ENCODE peak calls at places on chromosomes 4 and X, in five cellular contexts. One of them, this sample, is unnamed.

GRCh38 chrX:137566746-137567473 is 983 bp downstream of the ZIC3 start:
- DNase-seq in heart right ventricle: no peak
- DNase-seq in CD8-positive, alpha-beta T cell: no peak
- DNase-seq in hepatocyte: no peak
- DNase-seq in PC-9: no peak
- DNase-seq in this sample: no peak

GRCh38 chrX:142804085-142804484 is 221.6 kb upstream of the SPANXN4 start:
- DNase-seq in CD8-positive, alpha-beta T cell: no peak
- DNase-seq in PC-9: peak; percentile 0
- DNase-seq in hepatocyte: no peak
- DNase-seq in heart right ventricle: no peak
- DNase-seq in this sample: no peak

GRCh38 chrX:68880846-68881513 is 52.2 kb downstream of the EFNB1 start:
- DNase-seq in heart right ventricle: no peak
- DNase-seq in PC-9: no peak
- DNase-seq in hepatocyte: no peak
- DNase-seq in CD8-positive, alpha-beta T cell: no peak
- DNase-seq in this sample: no peak

GRCh38 chr4:165185448-165185847 is 21.9 kb upstream of the KLHL2 start:
- DNase-seq in hepatocyte: no peak
- DNase-seq in PC-9: no peak
- DNase-seq in heart right ventricle: no peak
- DNase-seq in CD8-positive, alpha-beta T cell: no peak
- DNase-seq in this sample: no peak

GRCh38 chr4:6768539-6768905 is 14.0 kb upstream of the KIAA0232 start:
- DNase-seq in hepatocyte: no peak
- DNase-seq in heart right ventricle: no peak
- DNase-seq in PC-9: no peak
- DNase-seq in CD8-positive, alpha-beta T cell: no peak
- DNase-seq in this sample: no peak

GRCh38 chr4:12691168-12691567 is 793.0 kb downstream of the RAB28 start:
- DNase-seq in CD8-positive, alpha-beta T cell: no peak
- DNase-seq in PC-9: no peak
- DNase-seq in heart right ventricle: no peak
- DNase-seq in hepatocyte: no peak
- DNase-seq in this sample: no peak

GRCh38 chr4:93187892-93188291 is 640.7 kb upstream of the ATOH1 start:
- DNase-seq in CD8-positive, alpha-beta T cell: no peak
- DNase-seq in hepatocyte: no peak
- DNase-seq in heart right ventricle: no peak
- DNase-seq in PC-9: no peak
- DNase-seq in this sample: no peak

GRCh38 chr4:46999584-46999983 is 6.2 kb upstream of the GABRA4 start:
- DNase-seq in CD8-positive, alpha-beta T cell: no peak
- DNase-seq in hepatocyte: no peak
- DNase-seq in PC-9: no peak
- DNase-seq in heart right ventricle: no peak
- DNase-seq in this sample: no peak

GRCh38 chrX:134676440-134676839 is 18.2 kb upstream of the PLAC1 start:
- DNase-seq in PC-9: peak; percentile 56
- DNase-seq in CD8-positive, alpha-beta T cell: no peak
- DNase-seq in hepatocyte: peak; percentile 16
- DNase-seq in heart right ventricle: no peak
- DNase-seq in this sample: no peak

GRCh38 chr4:126957555-126958440 is 675.0 kb upstream of the INTU start:
- DNase-seq in hepatocyte: no peak
- DNase-seq in heart right ventricle: no peak
- DNase-seq in PC-9: no peak
- DNase-seq in CD8-positive, alpha-beta T cell: no peak
- DNase-seq in this sample: no peak

DNA sequence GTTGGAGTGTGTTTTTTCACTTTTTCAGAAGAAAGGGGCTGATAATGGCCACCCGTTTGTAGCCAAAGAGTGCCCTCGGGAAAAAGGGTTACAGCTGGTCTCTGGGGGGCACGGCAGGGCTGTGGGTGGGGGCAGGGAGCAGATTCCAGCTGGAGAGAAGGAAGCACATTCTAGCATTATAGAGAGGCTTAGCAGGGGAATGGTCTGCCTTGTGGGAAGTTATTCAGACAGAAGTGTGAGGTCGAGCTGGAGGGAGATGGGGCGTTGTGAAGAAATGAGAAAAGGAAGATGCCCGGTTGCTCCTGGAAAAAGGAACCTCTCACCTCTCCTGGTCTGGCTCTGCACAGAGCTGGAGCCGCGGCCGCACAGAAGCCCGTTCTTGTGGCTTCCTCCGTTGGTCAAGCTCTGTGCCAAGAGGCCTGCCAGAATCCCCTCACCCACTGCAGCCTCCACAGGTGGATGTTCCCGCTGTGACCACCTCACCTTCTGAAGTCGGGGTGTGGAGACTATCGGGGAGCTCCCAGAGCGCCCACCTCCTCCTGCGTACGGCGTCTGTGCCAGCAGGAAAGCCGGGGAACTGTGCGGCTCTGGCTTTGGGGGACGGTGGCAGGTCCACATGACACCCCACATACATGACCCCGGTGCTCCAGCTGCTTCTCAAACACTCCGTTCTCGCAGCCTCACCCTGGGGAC is 52.4 kb upstream of the HGFAC start:
- DNase-seq in CD8-positive, alpha-beta T cell: no peak
- DNase-seq in PC-9: no peak
- DNase-seq in heart right ventricle: peak; percentile 9
- DNase-seq in hepatocyte: no peak
- DNase-seq in this sample: no peak
- H3K27ac ChIP-seq in CD8-positive, alpha-beta T cell: no peak overlapping the region
- H3K27ac ChIP-seq in PC-9: no peak overlapping the region
- H3K27ac ChIP-seq in heart right ventricle: no peak overlapping the region
- H3K27ac ChIP-seq in hepatocyte: peak overlapping the region; percentile 82
- H3K27ac ChIP-seq in this sample: no peak overlapping the region

GRCh38 chr4:5757091-5757490 is 46.1 kb downstream of the EVC start:
- DNase-seq in hepatocyte: no peak
- DNase-seq in CD8-positive, alpha-beta T cell: no peak
- DNase-seq in PC-9: no peak
- DNase-seq in heart right ventricle: no peak
- DNase-seq in this sample: no peak
- H3K27ac ChIP-seq in hepatocyte: no peak overlapping the region
- H3K27ac ChIP-seq in CD8-positive, alpha-beta T cell: no peak overlapping the region
- H3K27ac ChIP-seq in PC-9: peak overlapping the region; percentile 65
- H3K27ac ChIP-seq in heart right ventricle: no peak overlapping the region
- H3K27ac ChIP-seq in this sample: no peak overlapping the region

DNA sequence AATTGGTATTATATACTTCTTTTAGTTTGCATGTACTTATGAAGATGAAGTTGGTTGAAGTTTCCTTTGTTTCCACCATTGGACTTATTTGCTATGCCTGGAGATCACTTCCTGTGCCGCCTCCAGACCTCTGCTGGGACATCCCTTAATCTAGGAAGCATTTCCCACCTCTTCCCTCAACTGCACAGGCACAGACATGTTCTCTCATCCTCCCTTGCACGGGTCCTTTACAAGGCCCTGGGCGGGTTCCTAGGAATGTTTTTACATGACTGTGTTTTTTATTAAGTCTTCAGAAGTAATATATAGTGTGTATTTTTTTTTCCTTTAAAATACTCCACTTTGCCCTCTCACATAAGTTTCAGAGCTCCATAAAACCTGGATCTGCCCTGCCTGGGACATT is 51.0 kb downstream of the TMEM131L start:
- DNase-seq in PC-9: no peak
- DNase-seq in heart right ventricle: no peak
- DNase-seq in CD8-positive, alpha-beta T cell: no peak
- DNase-seq in hepatocyte: no peak
- DNase-seq in this sample: no peak
- H3K27ac ChIP-seq in PC-9: no peak overlapping the region
- H3K27ac ChIP-seq in heart right ventricle: no peak overlapping the region
- H3K27ac ChIP-seq in CD8-positive, alpha-beta T cell: no peak overlapping the region
- H3K27ac ChIP-seq in hepatocyte: no peak overlapping the region
- H3K27ac ChIP-seq in this sample: no peak overlapping the region

GRCh38 chr4:140774510-140774909 is 18.3 kb upstream of the TBC1D9 start:
- DNase-seq in hepatocyte: no peak
- DNase-seq in PC-9: no peak
- DNase-seq in CD8-positive, alpha-beta T cell: no peak
- DNase-seq in heart right ventricle: no peak
- DNase-seq in this sample: no peak
- H3K27ac ChIP-seq in hepatocyte: no peak overlapping the region
- H3K27ac ChIP-seq in PC-9: no peak overlapping the region
- H3K27ac ChIP-seq in CD8-positive, alpha-beta T cell: no peak overlapping the region
- H3K27ac ChIP-seq in heart right ventricle: no peak overlapping the region
- H3K27ac ChIP-seq in this sample: no peak overlapping the region

DNA sequence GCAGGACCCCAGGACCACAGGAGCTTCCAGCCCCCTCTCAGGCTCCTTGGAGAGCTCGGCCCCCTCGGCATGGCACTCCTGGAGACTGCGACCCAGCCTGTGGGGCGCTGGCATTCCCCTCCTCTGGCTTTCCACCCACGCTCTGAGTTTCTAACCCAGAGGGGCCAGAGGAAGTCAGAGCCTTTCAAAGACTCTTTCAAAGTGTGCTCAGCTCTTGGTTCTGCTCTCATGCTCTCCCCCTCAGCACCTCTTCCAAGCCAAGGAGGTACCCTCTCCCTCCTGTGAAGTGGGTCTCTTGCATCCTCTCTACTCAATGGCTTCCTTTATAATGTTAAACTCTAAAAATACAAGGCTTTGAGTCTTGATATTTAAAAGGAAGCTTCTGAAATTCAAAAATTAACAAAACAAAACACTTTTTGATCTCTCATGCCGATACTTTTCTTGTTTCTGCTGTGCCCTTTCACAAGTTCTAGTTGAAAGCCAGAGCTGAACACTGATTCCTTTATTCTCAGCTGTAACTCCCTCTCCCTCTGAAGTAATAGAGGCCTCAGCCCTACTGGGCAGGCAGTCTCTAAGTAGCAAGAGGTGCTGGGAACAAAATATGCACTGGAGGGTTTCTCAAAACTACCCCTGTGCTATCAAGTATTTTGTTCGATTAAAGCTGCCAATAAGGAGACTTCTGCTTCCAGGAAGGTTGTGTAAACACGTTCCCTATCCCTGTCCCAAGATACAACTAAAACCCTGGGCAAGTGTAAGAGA is 82.8 kb downstream of the NAT8L start:
- DNase-seq in PC-9: no peak
- DNase-seq in heart right ventricle: no peak
- DNase-seq in hepatocyte: no peak
- DNase-seq in CD8-positive, alpha-beta T cell: no peak
- DNase-seq in this sample: peak; percentile 37
- H3K27ac ChIP-seq in PC-9: no peak overlapping the region
- H3K27ac ChIP-seq in heart right ventricle: no peak overlapping the region
- H3K27ac ChIP-seq in hepatocyte: no peak overlapping the region
- H3K27ac ChIP-seq in CD8-positive, alpha-beta T cell: peak overlapping the region; percentile 17
- H3K27ac ChIP-seq in this sample: peak overlapping the region; percentile 84

DNA sequence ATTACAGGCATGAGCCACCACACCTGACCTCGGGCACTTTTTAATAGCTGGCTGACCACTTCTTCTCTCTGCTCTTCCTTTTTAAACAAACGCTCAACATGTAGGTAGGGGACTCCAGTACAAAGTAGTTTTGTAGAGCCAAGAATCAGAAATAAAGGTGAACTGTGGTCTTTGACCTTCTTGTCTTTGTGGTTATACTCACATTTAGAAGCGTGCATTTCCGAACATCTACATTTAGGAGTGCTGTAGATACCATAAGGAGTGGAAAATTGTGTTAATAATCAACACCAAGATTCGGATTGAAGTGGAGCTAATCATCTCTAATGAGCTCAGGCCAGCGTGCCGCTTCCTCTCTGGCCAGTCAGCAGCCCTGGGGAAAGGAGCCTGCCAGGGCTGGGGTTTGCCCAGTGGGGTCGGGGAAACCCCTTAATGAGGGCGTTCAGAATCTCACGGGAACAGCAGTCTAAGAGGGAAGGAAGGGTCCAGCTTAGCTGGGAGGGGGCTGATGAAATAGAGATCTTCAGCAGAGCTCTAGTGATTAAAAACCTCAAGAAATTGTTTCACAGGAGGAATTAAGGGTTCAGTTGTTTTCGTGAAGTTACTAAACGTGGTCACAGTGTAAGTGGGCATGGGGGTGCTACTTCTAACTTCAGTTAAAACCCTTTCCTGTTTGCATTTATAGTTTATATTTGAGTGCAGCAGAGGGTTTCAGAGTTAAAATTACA is 81.2 kb downstream of the GAB1 start:
- DNase-seq in heart right ventricle: no peak
- DNase-seq in PC-9: no peak
- DNase-seq in hepatocyte: no peak
- DNase-seq in CD8-positive, alpha-beta T cell: no peak
- DNase-seq in this sample: no peak
- H3K27ac ChIP-seq in heart right ventricle: no peak overlapping the region
- H3K27ac ChIP-seq in PC-9: no peak overlapping the region
- H3K27ac ChIP-seq in hepatocyte: no peak overlapping the region
- H3K27ac ChIP-seq in CD8-positive, alpha-beta T cell: no peak overlapping the region
- H3K27ac ChIP-seq in this sample: peak overlapping the region; percentile 93

GRCh38 chr4:158799013-158799770 is 30.4 kb downstream of the FNIP2 start:
- DNase-seq in CD8-positive, alpha-beta T cell: no peak
- DNase-seq in heart right ventricle: no peak
- DNase-seq in PC-9: no peak
- DNase-seq in hepatocyte: peak; percentile 38
- DNase-seq in this sample: no peak

GRCh38 chr4:158801066-158801465 is 32.2 kb downstream of the FNIP2 start:
- DNase-seq in CD8-positive, alpha-beta T cell: no peak
- DNase-seq in PC-9: no peak
- DNase-seq in heart right ventricle: no peak
- DNase-seq in hepatocyte: peak; percentile 37
- DNase-seq in this sample: no peak

GRCh38 chr4:158802914-158803313 is 34.1 kb downstream of the FNIP2 start:
- DNase-seq in CD8-positive, alpha-beta T cell: no peak
- DNase-seq in PC-9: no peak
- DNase-seq in hepatocyte: no peak
- DNase-seq in heart right ventricle: no peak
- DNase-seq in this sample: no peak

GRCh38 chr4:158799856-158800255 is 31.0 kb downstream of the FNIP2 start:
- DNase-seq in hepatocyte: no peak
- DNase-seq in PC-9: no peak
- DNase-seq in CD8-positive, alpha-beta T cell: no peak
- DNase-seq in heart right ventricle: no peak
- DNase-seq in this sample: no peak

DNA sequence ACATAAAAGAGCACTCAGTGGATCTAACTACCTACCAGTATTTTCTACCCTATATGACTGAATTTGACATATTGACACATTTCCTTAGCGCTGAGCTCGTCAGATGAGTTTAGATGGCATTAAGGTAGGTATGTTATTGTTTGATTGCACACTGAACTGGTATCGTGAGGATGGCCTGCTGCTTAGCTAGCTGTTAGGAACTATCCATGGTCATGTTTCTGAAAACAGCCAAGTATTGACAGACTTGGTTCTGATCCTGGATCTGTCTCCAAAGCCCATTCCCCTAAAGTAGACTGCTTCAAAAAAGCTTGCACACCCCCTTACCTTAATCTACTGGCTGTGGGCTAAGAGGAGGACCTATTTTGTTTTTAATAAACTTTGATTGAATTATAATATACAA is 32.9 kb downstream of the FNIP2 start:
- DNase-seq in PC-9: no peak
- DNase-seq in CD8-positive, alpha-beta T cell: no peak
- DNase-seq in heart right ventricle: no peak
- DNase-seq in hepatocyte: no peak
- DNase-seq in this sample: no peak
- H3K27ac ChIP-seq in PC-9: no peak overlapping the region
- H3K27ac ChIP-seq in CD8-positive, alpha-beta T cell: no peak overlapping the region
- H3K27ac ChIP-seq in heart right ventricle: no peak overlapping the region
- H3K27ac ChIP-seq in hepatocyte: no peak overlapping the region
- H3K27ac ChIP-seq in this sample: no peak overlapping the region

GRCh38 chrX:47573334-47574095 is 8.7 kb upstream of the TIMP1 start:
- DNase-seq in hepatocyte: peak; percentile 61
- DNase-seq in PC-9: no peak
- DNase-seq in heart right ventricle: peak; percentile 55
- DNase-seq in CD8-positive, alpha-beta T cell: no peak
- DNase-seq in this sample: no peak
- H3K27ac ChIP-seq in hepatocyte: peak overlapping the region; percentile 89
- H3K27ac ChIP-seq in PC-9: no peak overlapping the region
- H3K27ac ChIP-seq in heart right ventricle: peak overlapping the region; percentile 69
- H3K27ac ChIP-seq in CD8-positive, alpha-beta T cell: no peak overlapping the region
- H3K27ac ChIP-seq in this sample: no peak overlapping the region

This sample was measured in substantia nigra.